ENCODE peak calls at places on chromosome 16, in four cellular contexts. F, M, R and Y are unnamed samples.

GRCh38 chr16:8929086-8929748 is 34.5 kb downstream of the USP7 start:
- DNase-seq in F (no peak), M (no peak), R (no peak), Y (peak; percentile 62)

GRCh38 chr16:72939247-72939646 is 108.7 kb downstream of the ZFHX3 start:
- DNase-seq in F (peak; percentile 79), M (no peak), R (no peak), Y (no peak)

GRCh38 chr16:47258874-47259461 is 115.2 kb upstream of the NETO2 start:
- DNase-seq in F (peak; percentile 14), M (no peak), R (peak; percentile 56), Y (peak; percentile 5)

GRCh38 chr16:87956169-87956770 is 5.0 kb downstream of the BANP start:
- DNase-seq in F (peak; percentile 83), M (no peak), R (peak; percentile 77), Y (peak; percentile 42)

GRCh38 chr16:57886427-57886826 is 84.1 kb upstream of the KIFC3 start:
- DNase-seq in F (no peak), M (no peak), R (no peak), Y (no peak)

GRCh38 chr16:47142469-47143328 is 1.0 kb downstream of the NETO2 start:
- DNase-seq in F (peak; percentile 44), M (no peak), R (peak; percentile 41), Y (no peak)

GRCh38 chr16:16092925-16093624 is 130.2 kb downstream of the ABCC6 start:
- DNase-seq in F (peak; percentile 77), M (no peak), R (no peak), Y (no peak)

GRCh38 chr16:55542459-55543082 is 23.9 kb upstream of the CAPNS2 start:
- DNase-seq in F (peak; percentile 72), M (no peak), R (no peak), Y (no peak)

GRCh38 chr16:72928089-72928981 is 119.6 kb downstream of the ZFHX3 start:
- DNase-seq in F (no peak), M (no peak), R (no peak), Y (no peak)

GRCh38 chr16:70349783-70350182 is 3.1 kb downstream of the DDX19A start:
- DNase-seq in F (no peak), M (no peak), R (no peak), Y (no peak)

GRCh38 chr16:4381935-4382794 is 10.5 kb downstream of the VASN start:
- DNase-seq in F (no peak), M (no peak), R (no peak), Y (no peak)

GRCh38 chr16:720990-721764 is at the start of gene ANTKMT:
- DNase-seq in F (peak; percentile 64), M (peak; percentile 93), R (peak; percentile 97), Y (no peak)

GRCh38 chr16:47777191-47777590 is 316.1 kb downstream of the PHKB start:
- DNase-seq in F (peak; percentile 41), M (no peak), R (no peak), Y (no peak)

GRCh38 chr16:86987746-86988670 is 329.2 kb downstream of the C16orf95 start:
- DNase-seq in F (no peak), M (no peak), R (no peak), Y (no peak)

GRCh38 chr16:28875134-28876015 is 2.9 kb upstream of the ATP2A1 start:
- DNase-seq in F (no peak), M (no peak), R (no peak), Y (no peak)

GRCh38 chr16:441447-441846 is 16.0 kb downstream of the RAB11FIP3 start:
- DNase-seq in F (no peak), M (no peak), R (no peak), Y (no peak)

GRCh38 chr16:57143125-57143965 is 42.5 kb downstream of the PSME3IP1 start:
- DNase-seq in F (no peak), M (no peak), R (no peak), Y (no peak)

GRCh38 chr16:83661656-83662055 is 146.1 kb upstream of the HSBP1 start:
- DNase-seq in F (no peak), M (no peak), R (no peak), Y (no peak)

GRCh38 chr16:68499011-68499410 is 40.1 kb upstream of the ZFP90 start:
- DNase-seq in F (no peak), M (no peak), R (no peak), Y (no peak)

GRCh38 chr16:48101069-48101674 is 54.6 kb downstream of the ABCC12 start:
- DNase-seq in F (no peak), M (no peak), R (no peak), Y (peak; percentile 74)

GRCh38 chr16:20355114-20355782 is 2.7 kb upstream of the UMOD start:
- DNase-seq in F (no peak), M (no peak), R (no peak), Y (no peak)

GRCh38 chr16:69286941-69287713 is 24.0 kb upstream of the VPS4A start:
- DNase-seq in F (peak; percentile 78), M (no peak), R (peak; percentile 70), Y (peak; percentile 5)

GRCh38 chr16:87996962-87997880 is 46.0 kb downstream of the BANP start:
- DNase-seq in F (no peak), M (no peak), R (no peak), Y (no peak)

GRCh38 chr16:71501562-71501961 is 12.4 kb upstream of the ZNF19 start:
- DNase-seq in F (no peak), M (no peak), R (no peak), Y (no peak)

GRCh38 chr16:88407807-88408206 is 25.0 kb downstream of the ZNF469 start:
- DNase-seq in F (no peak), M (no peak), R (no peak), Y (no peak)

GRCh38 chr16:48252013-48252412 is 4.7 kb upstream of the ABCC11 start:
- DNase-seq in F (no peak), M (no peak), R (no peak), Y (no peak)

GRCh38 chr16:49826515-49826914 is 29.4 kb downstream of the ZNF423 start:
- DNase-seq in F (no peak), M (no peak), R (no peak), Y (no peak)

GRCh38 chr16:54282202-54282922 is 4.2 kb downstream of the IRX3 start:
- DNase-seq in F (no peak), M (peak; percentile 84), R (peak; percentile 51), Y (no peak)

GRCh38 chr16:87968541-87968940 is 17.3 kb downstream of the BANP start:
- DNase-seq in F (peak; percentile 93), M (no peak), R (no peak), Y (no peak)

GRCh38 chr16:85757341-85757822 is 6.5 kb upstream of the C16orf74 start:
- DNase-seq in F (peak; percentile 89), M (no peak), R (no peak), Y (peak; percentile 57)

GRCh38 chr16:85761866-85762265 is 11.0 kb upstream of the C16orf74 start:
- DNase-seq in F (no peak), M (no peak), R (no peak), Y (no peak)

GRCh38 chr16:85759136-85759535 is 8.2 kb upstream of the C16orf74 start:
- DNase-seq in F (no peak), M (no peak), R (no peak), Y (no peak)

GRCh38 chr16:85762970-85763369 is 12.1 kb upstream of the C16orf74 start:
- DNase-seq in F (no peak), M (no peak), R (no peak), Y (no peak)

GRCh38 chr16:85759631-85760419 is 8.9 kb upstream of the C16orf74 start:
- DNase-seq in F (no peak), M (peak; percentile 75), R (peak; percentile 51), Y (no peak)
- TF ChIP-seq CHD1 in F (no peak), M (no peak), R (no peak), Y (no peak)

DNA sequence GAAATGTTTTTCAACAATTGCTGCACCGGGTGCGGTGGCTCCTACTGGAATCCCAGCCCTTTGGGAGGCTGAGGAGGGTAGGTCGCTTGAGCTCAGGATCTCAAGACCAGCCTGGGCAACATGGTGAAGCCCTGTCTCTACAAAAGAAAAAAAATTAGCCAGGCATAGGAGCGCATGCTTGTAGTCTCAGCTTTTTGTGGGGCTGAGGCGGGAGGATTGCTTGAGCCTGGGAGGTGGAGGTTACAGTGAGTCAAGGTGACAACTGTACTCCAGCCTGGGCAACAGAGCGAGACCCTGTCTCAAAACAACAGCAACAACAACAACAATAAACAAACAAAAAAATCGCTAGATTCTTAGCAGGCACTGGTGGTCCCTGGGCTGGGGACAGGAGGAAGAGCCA is 28.5 kb downstream of the IL21R start:
- DNase-seq in F (no peak), M (peak; percentile 26), R (no peak), Y (no peak)
- TF ChIP-seq CHD1 in F (no peak), M (no peak), R (no peak), Y (no peak)

DNA sequence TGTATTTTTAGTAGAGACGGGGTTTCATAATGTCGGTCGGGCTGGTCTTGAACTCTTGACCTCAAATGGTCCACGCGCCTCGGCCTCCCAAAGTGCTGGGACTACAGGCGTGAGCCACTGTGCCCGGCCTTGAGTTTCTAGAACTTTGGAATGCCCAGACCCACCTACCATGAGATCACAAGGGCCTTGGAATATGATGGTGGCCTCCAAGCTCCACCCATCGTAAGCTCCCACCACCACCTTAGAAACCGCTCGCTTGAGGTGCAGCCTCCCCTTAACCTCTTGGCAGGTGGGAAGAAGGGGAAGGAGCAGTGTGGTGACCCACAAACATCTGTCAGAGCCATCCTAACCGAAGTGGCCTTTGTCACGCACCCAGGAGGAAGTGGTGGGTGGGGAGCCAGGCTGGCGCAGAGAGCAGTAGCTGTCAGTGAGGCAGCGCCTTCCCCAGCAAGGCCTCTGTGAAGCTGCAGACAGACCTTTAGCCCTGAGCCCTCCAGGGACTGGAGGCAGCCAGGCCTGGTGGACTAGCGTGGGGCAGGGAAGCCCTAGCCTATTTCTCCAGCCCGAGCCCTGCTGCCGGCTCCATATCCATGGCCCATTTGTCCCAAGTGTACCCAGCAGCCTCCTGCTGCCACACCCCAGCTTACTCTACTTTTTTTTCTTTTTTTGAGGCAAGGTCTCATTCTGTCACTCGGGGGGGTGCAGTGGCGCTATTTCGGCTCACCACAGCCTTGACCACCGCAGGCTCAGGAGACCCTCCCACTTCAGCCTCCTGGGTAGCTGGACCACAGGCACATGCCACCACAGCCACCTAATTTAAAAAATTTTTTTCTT is 13.1 kb upstream of the SEPHS2 start:
- DNase-seq in F (no peak), M (no peak), R (no peak), Y (peak; percentile 97)
- TF ChIP-seq CHD1 in F (no peak), M (no peak), R (no peak), Y (peak; percentile 78)

GRCh38 chr16:74743045-74743667 is 31.5 kb downstream of the FA2H start:
- DNase-seq in F (no peak), M (no peak), R (no peak), Y (no peak)

GRCh38 chr16:74744566-74744965 is 30.1 kb downstream of the FA2H start:
- DNase-seq in F (no peak), M (no peak), R (no peak), Y (no peak)

GRCh38 chr16:74742051-74742481 is 32.6 kb downstream of the FA2H start:
- DNase-seq in F (peak; percentile 43), M (no peak), R (no peak), Y (no peak)

GRCh38 chr16:74745109-74745615 is 29.5 kb downstream of the FA2H start:
- DNase-seq in F (no peak), M (no peak), R (no peak), Y (no peak)

DNA sequence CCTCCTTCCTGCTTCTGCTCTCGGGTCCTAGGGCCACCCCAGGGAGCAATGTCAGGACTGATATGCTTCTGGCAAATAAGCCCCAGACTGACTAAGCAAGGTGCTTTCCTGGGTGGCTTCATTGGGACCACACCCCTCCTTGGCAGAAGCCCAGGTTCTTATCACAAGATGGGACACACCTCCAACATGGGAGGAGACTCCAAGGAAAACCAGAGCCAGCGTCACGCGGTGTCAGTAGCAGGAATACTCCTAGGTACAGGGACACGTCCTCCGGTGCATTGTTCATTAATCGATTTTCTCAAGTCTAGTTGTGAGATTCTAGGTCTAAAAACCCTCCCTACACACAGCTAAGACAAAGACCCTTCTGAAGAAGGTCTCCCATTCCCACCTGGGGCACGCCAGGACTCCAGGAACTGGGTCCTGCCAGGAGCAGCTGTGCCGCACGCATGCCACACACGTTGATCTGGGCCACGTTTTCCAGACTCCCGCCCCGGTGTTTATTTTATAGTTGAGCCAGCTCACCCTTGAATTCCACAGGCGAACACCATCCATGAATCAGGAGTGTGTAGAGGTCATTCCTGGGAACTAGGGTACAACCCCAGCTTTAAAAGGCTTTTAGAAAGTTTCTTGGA is 30.8 kb downstream of the FA2H start:
- DNase-seq in F (peak; percentile 79), M (no peak), R (peak; percentile 91), Y (no peak)
- TF ChIP-seq CHD1 in F (no peak), M (no peak), R (no peak), Y (no peak)